ENCODE peak calls at places on chromosomes 16 and 17, in nine cellular contexts. One of them, this sample, is unnamed.

GRCh38 chr17:73232587-73233373 is 28.9 kb downstream of the CPSF4L start:
- DNase-seq in hippocampal formation: no peak
- DNase-seq in DMS153: no peak
- DNase-seq in HFFc6: peak
- DNase-seq in Jurkat, Clone E6-1: no peak
- DNase-seq in GDM1: no peak
- DNase-seq in MM.1S: peak
- DNase-seq in HAP-1: peak
- DNase-seq in mucosa of gallbladder: no peak
- DNase-seq in this sample: peak

GRCh38 chr17:55731586-55732250 is 9.1 kb upstream of the TMEM100 start:
- DNase-seq in hippocampal formation: no peak
- DNase-seq in DMS153: no peak
- DNase-seq in HFFc6: no peak
- DNase-seq in Jurkat, Clone E6-1: no peak
- DNase-seq in GDM1: no peak
- DNase-seq in MM.1S: no peak
- DNase-seq in HAP-1: no peak
- DNase-seq in mucosa of gallbladder: peak
- DNase-seq in this sample: no peak

GRCh38 chr17:82399030-82399429 is 19.1 kb upstream of the HEXD start:
- DNase-seq in hippocampal formation: peak
- DNase-seq in DMS153: no peak
- DNase-seq in HFFc6: peak
- DNase-seq in Jurkat, Clone E6-1: no peak
- DNase-seq in GDM1: no peak
- DNase-seq in MM.1S: no peak
- DNase-seq in HAP-1: no peak
- DNase-seq in mucosa of gallbladder: no peak
- DNase-seq in this sample: no peak

GRCh38 chr17:21075739-21076085 is 32.9 kb upstream of the USP22 start:
- DNase-seq in hippocampal formation: no peak
- DNase-seq in DMS153: no peak
- DNase-seq in HFFc6: no peak
- DNase-seq in Jurkat, Clone E6-1: no peak
- DNase-seq in GDM1: no peak
- DNase-seq in MM.1S: no peak
- DNase-seq in HAP-1: no peak
- DNase-seq in mucosa of gallbladder: no peak
- DNase-seq in this sample: no peak

GRCh38 chr17:39617446-39618251 is 9.1 kb upstream of the PPP1R1B start:
- DNase-seq in hippocampal formation: no peak
- DNase-seq in DMS153: peak
- DNase-seq in HFFc6: peak
- DNase-seq in Jurkat, Clone E6-1: no peak
- DNase-seq in GDM1: peak
- DNase-seq in MM.1S: peak
- DNase-seq in HAP-1: peak
- DNase-seq in mucosa of gallbladder: peak
- DNase-seq in this sample: no peak

GRCh38 chr17:40953876-40954275 is 12.9 kb downstream of the KRT39 start:
- DNase-seq in hippocampal formation: no peak
- DNase-seq in DMS153: no peak
- DNase-seq in HFFc6: peak
- DNase-seq in Jurkat, Clone E6-1: no peak
- DNase-seq in GDM1: no peak
- DNase-seq in MM.1S: no peak
- DNase-seq in HAP-1: no peak
- DNase-seq in mucosa of gallbladder: no peak
- DNase-seq in this sample: no peak

GRCh38 chr16:87340198-87340597 is 23.0 kb upstream of the C16orf95 start:
- DNase-seq in hippocampal formation: no peak
- DNase-seq in DMS153: no peak
- DNase-seq in HFFc6: no peak
- DNase-seq in Jurkat, Clone E6-1: no peak
- DNase-seq in GDM1: no peak
- DNase-seq in MM.1S: no peak
- DNase-seq in HAP-1: no peak
- DNase-seq in mucosa of gallbladder: no peak
- DNase-seq in this sample: no peak

GRCh38 chr16:72821551-72821950 is 226.4 kb downstream of the ZFHX3 start:
- DNase-seq in hippocampal formation: no peak
- DNase-seq in DMS153: no peak
- DNase-seq in HFFc6: no peak
- DNase-seq in Jurkat, Clone E6-1: no peak
- DNase-seq in GDM1: no peak
- DNase-seq in MM.1S: no peak
- DNase-seq in HAP-1: no peak
- DNase-seq in mucosa of gallbladder: no peak
- DNase-seq in this sample: no peak

GRCh38 chr16:57134982-57135381 is 42.6 kb downstream of the CPNE2 start:
- DNase-seq in hippocampal formation: no peak
- DNase-seq in DMS153: peak
- DNase-seq in HFFc6: no peak
- DNase-seq in Jurkat, Clone E6-1: peak
- DNase-seq in GDM1: no peak
- DNase-seq in MM.1S: peak
- DNase-seq in HAP-1: no peak
- DNase-seq in mucosa of gallbladder: no peak
- DNase-seq in this sample: no peak

GRCh38 chr16:56424791-56425438 is 430 bp downstream of the AMFR start:
- DNase-seq in hippocampal formation: peak
- DNase-seq in DMS153: no peak
- DNase-seq in HFFc6: no peak
- DNase-seq in Jurkat, Clone E6-1: no peak
- DNase-seq in GDM1: no peak
- DNase-seq in MM.1S: peak
- DNase-seq in HAP-1: no peak
- DNase-seq in mucosa of gallbladder: no peak
- DNase-seq in this sample: no peak

GRCh38 chr16:23114131-23114904 is 34.9 kb downstream of the USP31 start:
- DNase-seq in hippocampal formation: no peak
- DNase-seq in DMS153: peak
- DNase-seq in HFFc6: no peak
- DNase-seq in Jurkat, Clone E6-1: no peak
- DNase-seq in GDM1: no peak
- DNase-seq in MM.1S: no peak
- DNase-seq in HAP-1: no peak
- DNase-seq in mucosa of gallbladder: no peak
- DNase-seq in this sample: no peak

GRCh38 chr16:85645021-85645589 is 32.0 kb downstream of the GSE1 start:
- DNase-seq in hippocampal formation: no peak
- DNase-seq in DMS153: no peak
- DNase-seq in HFFc6: no peak
- DNase-seq in Jurkat, Clone E6-1: no peak
- DNase-seq in GDM1: no peak
- DNase-seq in MM.1S: no peak
- DNase-seq in HAP-1: no peak
- DNase-seq in mucosa of gallbladder: no peak
- DNase-seq in this sample: peak

GRCh38 chr17:66466933-66467367 is 164.5 kb downstream of the PRKCA start:
- DNase-seq in hippocampal formation: no peak
- DNase-seq in DMS153: no peak
- DNase-seq in HFFc6: peak
- DNase-seq in Jurkat, Clone E6-1: no peak
- DNase-seq in GDM1: peak
- DNase-seq in MM.1S: peak
- DNase-seq in HAP-1: no peak
- DNase-seq in mucosa of gallbladder: no peak
- DNase-seq in this sample: peak

GRCh38 chr16:50414152-50414551 is 45.4 kb upstream of the BRD7 start:
- DNase-seq in hippocampal formation: no peak
- DNase-seq in DMS153: no peak
- DNase-seq in HFFc6: no peak
- DNase-seq in Jurkat, Clone E6-1: no peak
- DNase-seq in GDM1: no peak
- DNase-seq in MM.1S: no peak
- DNase-seq in HAP-1: no peak
- DNase-seq in mucosa of gallbladder: no peak
- DNase-seq in this sample: no peak

GRCh38 chr16:48556210-48556912 is 53.6 kb downstream of the N4BP1 start:
- DNase-seq in hippocampal formation: no peak
- DNase-seq in DMS153: no peak
- DNase-seq in HFFc6: no peak
- DNase-seq in Jurkat, Clone E6-1: no peak
- DNase-seq in GDM1: no peak
- DNase-seq in MM.1S: no peak
- DNase-seq in HAP-1: no peak
- DNase-seq in mucosa of gallbladder: no peak
- DNase-seq in this sample: no peak

GRCh38 chr17:3796110-3796821 is 4.7 kb downstream of the ITGAE start:
- DNase-seq in hippocampal formation: no peak
- DNase-seq in DMS153: no peak
- DNase-seq in HFFc6: no peak
- DNase-seq in Jurkat, Clone E6-1: peak
- DNase-seq in GDM1: no peak
- DNase-seq in MM.1S: no peak
- DNase-seq in HAP-1: no peak
- DNase-seq in mucosa of gallbladder: peak
- DNase-seq in this sample: no peak

GRCh38 chr17:74070374-74070773 is 133.1 kb upstream of the RPL38 start:
- DNase-seq in hippocampal formation: no peak
- DNase-seq in DMS153: no peak
- DNase-seq in HFFc6: no peak
- DNase-seq in Jurkat, Clone E6-1: no peak
- DNase-seq in GDM1: no peak
- DNase-seq in MM.1S: no peak
- DNase-seq in HAP-1: no peak
- DNase-seq in mucosa of gallbladder: no peak
- DNase-seq in this sample: no peak

GRCh38 chr17:1882836-1883235 is 53.0 kb downstream of the RPA1 start:
- DNase-seq in hippocampal formation: no peak
- DNase-seq in DMS153: no peak
- DNase-seq in HFFc6: peak
- DNase-seq in Jurkat, Clone E6-1: no peak
- DNase-seq in GDM1: no peak
- DNase-seq in MM.1S: no peak
- DNase-seq in HAP-1: no peak
- DNase-seq in mucosa of gallbladder: peak
- DNase-seq in this sample: no peak

GRCh38 chr17:38870259-38871165 is 654 bp downstream of the LASP1 start:
- DNase-seq in hippocampal formation: peak
- DNase-seq in DMS153: no peak
- DNase-seq in HFFc6: peak
- DNase-seq in Jurkat, Clone E6-1: no peak
- DNase-seq in GDM1: no peak
- DNase-seq in MM.1S: peak
- DNase-seq in HAP-1: peak
- DNase-seq in mucosa of gallbladder: peak
- DNase-seq in this sample: peak

GRCh38 chr16:15396948-15397594 is 1.5 kb downstream of the MPV17L start:
- DNase-seq in hippocampal formation: no peak
- DNase-seq in DMS153: no peak
- DNase-seq in HFFc6: no peak
- DNase-seq in Jurkat, Clone E6-1: no peak
- DNase-seq in GDM1: no peak
- DNase-seq in MM.1S: no peak
- DNase-seq in HAP-1: no peak
- DNase-seq in mucosa of gallbladder: no peak
- DNase-seq in this sample: no peak

GRCh38 chr16:1454561-1454960 is 10.2 kb upstream of the CCDC154 start:
- DNase-seq in hippocampal formation: no peak
- DNase-seq in DMS153: no peak
- DNase-seq in HFFc6: no peak
- DNase-seq in Jurkat, Clone E6-1: no peak
- DNase-seq in GDM1: no peak
- DNase-seq in MM.1S: no peak
- DNase-seq in HAP-1: no peak
- DNase-seq in mucosa of gallbladder: no peak
- DNase-seq in this sample: no peak

GRCh38 chr17:55699178-55699865 is 23.3 kb downstream of the TMEM100 start:
- DNase-seq in hippocampal formation: no peak
- DNase-seq in DMS153: peak
- DNase-seq in HFFc6: no peak
- DNase-seq in Jurkat, Clone E6-1: no peak
- DNase-seq in GDM1: no peak
- DNase-seq in MM.1S: no peak
- DNase-seq in HAP-1: no peak
- DNase-seq in mucosa of gallbladder: no peak
- DNase-seq in this sample: no peak

This sample was measured in Caco-2.